ENCODE peak calls at places on chromosomes 1 and 21, in four cellular contexts. J is BE2C, C is anterior cingulate cortex, T is foreskin melanocyte. Y is an unnamed sample.

GRCh38 chr1:66533804-66534745 is at the start of gene SGIP1:
- DNase-seq in J (peak), C (peak), T (no peak), Y (no peak)

GRCh38 chr1:85940621-85941306 is 215.8 kb downstream of the COL24A1 start:
- DNase-seq in J (no peak), C (no peak), T (no peak), Y (no peak)

GRCh38 chr1:115883240-115883639 is 42.3 kb upstream of the NHLH2 start:
- DNase-seq in J (no peak), C (no peak), T (no peak), Y (no peak)

GRCh38 chr1:212960932-212961331 is 10.6 kb downstream of the VASH2 start:
- DNase-seq in J (no peak), C (no peak), T (no peak), Y (no peak)

GRCh38 chr21:35150562-35151226 is 101.6 kb upstream of the RUNX1 start:
- DNase-seq in J (no peak), C (no peak), T (peak), Y (no peak)

GRCh38 chr1:55154616-55155015 is 60.5 kb downstream of the USP24 start:
- DNase-seq in J (no peak), C (no peak), T (peak), Y (no peak)

GRCh38 chr1:26391450-26391849 is 18.9 kb upstream of the ZNF683 start:
- DNase-seq in J (no peak), C (no peak), T (peak), Y (peak)

GRCh38 chr1:89465201-89465600 is 59.4 kb upstream of the LRRC8B start:
- DNase-seq in J (no peak), C (no peak), T (no peak), Y (no peak)

GRCh38 chr1:206734499-206735142 is 36.0 kb upstream of the IL19 start:
- DNase-seq in J (peak), C (no peak), T (peak), Y (peak)

GRCh38 chr21:22278366-22278765 is 1280.2 kb downstream of the NCAM2 start:
- DNase-seq in J (no peak), C (no peak), T (no peak), Y (no peak)

GRCh38 chr1:203929741-203930309 is 68.4 kb downstream of the SNRPE start:
- DNase-seq in J (no peak), C (no peak), T (no peak), Y (no peak)

GRCh38 chr21:45308211-45309068 is 20.7 kb upstream of the POFUT2 start:
- DNase-seq in J (peak), C (no peak), T (peak), Y (no peak)

GRCh38 chr1:201889092-201889968 is 632 bp downstream of the SHISA4 start:
- DNase-seq in J (no peak), C (no peak), T (no peak), Y (no peak)

GRCh38 chr1:67261646-67262045 is 46.0 kb upstream of the IL12RB2 start:
- DNase-seq in J (no peak), C (no peak), T (no peak), Y (peak)

GRCh38 chr1:32215629-32216505 is 6.3 kb downstream of the TMEM234 start:
- DNase-seq in J (peak), C (no peak), T (peak), Y (peak)

GRCh38 chr1:32180186-32181060 is 948 bp downstream of the TXLNA start:
- DNase-seq in J (peak), C (no peak), T (no peak), Y (peak)

GRCh38 chr1:29121951-29122661 is 1.6 kb downstream of the TMEM200B start:
- DNase-seq in J (no peak), C (no peak), T (no peak), Y (peak)

GRCh38 chr1:24702511-24703293 is 42.5 kb upstream of the CLIC4 start:
- DNase-seq in J (no peak), C (no peak), T (no peak), Y (no peak)

GRCh38 chr1:182279302-182279701 is 112.3 kb downstream of the GLUL start:
- DNase-seq in J (no peak), C (no peak), T (no peak), Y (no peak)

GRCh38 chr21:18369115-18369514 is 34.5 kb downstream of the TMPRSS15 start:
- DNase-seq in J (peak), C (no peak), T (peak), Y (no peak)

GRCh38 chr1:172533511-172534116 is 664 bp downstream of the SUCO start:
- DNase-seq in J (no peak), C (no peak), T (no peak), Y (peak)

GRCh38 chr1:1004780-1005697 is 5.1 kb upstream of the HES4 start:
- DNase-seq in J (peak), C (no peak), T (no peak), Y (no peak)

GRCh38 chr1:153932593-153933131 is 9.9 kb upstream of the GATAD2B start:
- DNase-seq in J (no peak), C (no peak), T (no peak), Y (no peak)

GRCh38 chr1:240602189-240602588 is 9.8 kb downstream of the GREM2 start:
- DNase-seq in J (no peak), C (no peak), T (peak), Y (no peak)

GRCh38 chr21:36965720-36966065 is 776 bp downstream of the HLCS start:
- DNase-seq in J (no peak), C (no peak), T (no peak), Y (no peak)

GRCh38 chr1:21647431-21648373 is 21.5 kb downstream of the RAP1GAP start:
- DNase-seq in J (no peak), C (no peak), T (no peak), Y (peak)

Y was measured in CD4-positive, alpha-beta memory T cell.